ENCODE peak calls at places on chromosome 17, in four cellular contexts. U is heart left ventricle, N is stomach, Y is IMR-90. J is an unnamed sample. For H3K4me1, the result is how much of the 10 kb centered on the place peaks cover.

GRCh38 chr17:65745241-65745640 is 183.8 kb upstream of the AXIN2 start:
- DNase-seq in U (no peak), Y (no peak), N (no peak), J (no peak)

GRCh38 chr17:7893226-7893880 is 4.8 kb downstream of the CHD3 start:
- DNase-seq in U (no peak), Y (no peak), N (no peak), J (no peak)

GRCh38 chr17:74358696-74359095 is 3.0 kb downstream of the BTBD17 start:
- DNase-seq in U (no peak), Y (no peak), N (no peak), J (no peak)

GRCh38 chr17:12043702-12044101 is 23.0 kb downstream of the MAP2K4 start:
- DNase-seq in Y (no peak), N (no peak), U (no peak), J (no peak)

GRCh38 chr17:78341559-78342437 is 18.1 kb downstream of the SOCS3 start:
- DNase-seq in Y (peak), U (peak), N (peak), J (peak)

GRCh38 chr17:57956311-57957119 is 1.3 kb upstream of the CUEDC1 start:
- DNase-seq in U (no peak), Y (no peak), N (peak), J (peak)

GRCh38 chr17:50539762-50540440 is 7.1 kb upstream of the SPATA20 start:
- DNase-seq in Y (no peak), U (no peak), N (peak), J (no peak)

GRCh38 chr17:49359990-49360795 is 1.9 kb downstream of the ZNF652 start:
- DNase-seq in U (no peak), N (no peak), Y (no peak), J (no peak)

GRCh38 chr17:71232801-71233559 is 887.8 kb upstream of the SOX9 start:
- DNase-seq in U (no peak), Y (peak), N (no peak), J (no peak)

GRCh38 chr17:27873746-27874145 is 19.4 kb downstream of the LYRM9 start:
- DNase-seq in Y (no peak), U (no peak), N (no peak), J (no peak)

GRCh38 chr17:59844884-59845594 is 47.7 kb downstream of the TUBD1 start:
- DNase-seq in Y (peak), U (no peak), N (no peak), J (peak)

GRCh38 chr17:61410555-61411089 is 11.0 kb downstream of the TBX2 start:
- DNase-seq in U (peak), Y (peak), N (peak), J (peak)

GRCh38 chr17:15884731-15885130 is 60.2 kb upstream of the ADORA2B start:
- DNase-seq in Y (peak), N (no peak), U (no peak), J (no peak)

GRCh38 chr17:1179635-1180433 is at the start of gene ABR:
- DNase-seq in Y (peak), U (peak), N (peak), J (peak)

DNA sequence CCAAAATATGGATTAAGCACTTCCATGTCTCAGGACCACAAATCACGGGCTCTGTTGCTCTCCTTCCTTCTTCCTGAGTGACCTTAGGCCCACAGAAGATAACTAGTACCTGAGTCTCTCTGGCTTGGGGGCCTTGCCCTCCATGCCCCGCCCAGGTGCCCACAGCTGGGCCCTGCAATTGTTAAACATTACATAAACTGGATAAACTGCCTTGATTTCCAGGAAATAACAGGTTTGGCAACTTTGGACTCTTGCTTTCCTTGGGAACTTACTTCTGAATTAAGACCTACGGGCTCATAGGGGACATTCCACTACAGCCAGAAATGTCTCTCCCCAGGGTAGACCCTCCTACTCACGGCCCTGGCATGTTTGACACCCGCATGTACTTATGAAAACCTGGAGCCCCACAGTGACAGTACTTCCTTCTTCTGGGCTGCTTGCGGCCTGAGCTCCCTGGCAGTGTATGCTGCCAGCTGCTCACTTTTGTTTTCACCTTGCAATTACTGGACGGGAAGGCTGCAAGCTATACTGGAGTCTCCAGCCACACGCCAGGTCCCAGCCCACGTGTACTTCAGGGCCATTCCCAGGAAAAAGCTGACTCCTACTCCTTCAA is 2.3 kb upstream of the UBALD2 start:
- DNase-seq in U (no peak), N (peak), Y (no peak), J (no peak)
- H3K4me1 ChIP-seq in U (half or more), N (half or more), Y (under half), J (under half)

DNA sequence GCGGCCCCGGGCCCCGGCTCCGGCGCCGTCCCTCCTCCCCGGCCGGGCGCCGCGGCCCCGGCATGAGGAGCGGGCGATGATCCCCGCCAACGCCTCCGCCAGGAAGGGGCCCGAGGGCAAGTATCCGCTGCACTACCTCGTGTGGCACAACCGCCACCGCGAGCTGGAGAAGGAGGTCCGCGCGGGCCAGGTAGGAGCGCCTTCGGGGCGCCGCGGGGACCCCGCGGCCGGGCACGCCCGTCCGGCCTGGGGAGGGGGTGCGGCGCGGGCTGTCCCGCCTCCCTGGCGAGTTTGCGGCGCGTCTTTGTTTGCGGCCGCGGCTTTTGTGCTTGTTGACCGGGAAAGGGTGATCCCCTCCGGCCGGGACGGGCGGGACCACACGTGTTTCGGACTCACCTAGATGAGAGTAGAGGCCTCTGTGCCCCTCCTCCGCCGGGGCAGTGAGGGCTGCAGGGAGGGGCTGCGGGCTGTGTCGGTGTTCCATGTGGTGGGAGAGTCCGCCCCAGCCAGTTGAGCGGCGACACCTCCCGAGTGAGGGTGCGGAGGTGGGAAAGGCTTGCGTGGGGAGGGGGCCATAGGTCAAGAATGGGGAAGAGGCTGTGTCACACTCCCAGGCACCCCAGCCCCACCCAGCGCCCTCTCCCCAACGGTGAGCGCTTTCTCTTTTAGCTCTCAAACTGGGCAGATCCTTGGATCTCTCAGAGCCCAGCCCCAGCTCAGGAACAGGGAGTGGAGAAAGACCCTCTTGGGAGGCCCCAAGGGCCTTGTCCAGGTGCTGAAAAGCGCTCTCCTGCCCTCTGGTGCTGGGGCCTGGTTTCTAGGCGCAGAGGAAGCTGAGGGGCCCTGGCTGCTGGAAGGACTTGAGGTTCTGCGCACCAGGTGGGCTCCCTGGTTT is 861 bp downstream of the ANKRD13B start:
- DNase-seq in Y (peak), N (no peak), U (peak), J (peak)
- TF ChIP-seq POLR2A in Y (no peak), N (no peak), U (no peak), J (no peak)

DNA sequence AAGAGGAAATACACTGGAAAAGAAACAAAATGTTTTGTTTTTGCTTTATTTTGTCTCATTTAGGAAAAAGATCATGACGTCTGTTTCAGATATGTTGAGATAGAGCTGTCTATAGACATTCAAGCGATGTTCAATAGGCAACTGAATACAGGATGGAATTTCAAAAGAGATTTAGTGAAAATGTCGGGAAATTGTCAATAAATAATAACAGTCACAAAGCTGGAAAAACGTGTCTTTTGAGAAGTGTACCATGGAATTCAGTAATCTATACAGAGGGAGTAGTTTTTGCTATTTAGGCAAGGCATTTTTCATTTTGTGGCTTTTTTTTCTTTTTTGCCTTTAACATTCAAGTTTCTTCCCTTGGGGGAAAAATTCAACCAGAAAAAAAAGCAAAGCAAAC is 33.0 kb downstream of the TMEM100 start:
- DNase-seq in U (no peak), N (no peak), Y (no peak), J (no peak)
- H3K4me1 ChIP-seq in U (under half), N (under half), Y (under half), J (under half)

DNA sequence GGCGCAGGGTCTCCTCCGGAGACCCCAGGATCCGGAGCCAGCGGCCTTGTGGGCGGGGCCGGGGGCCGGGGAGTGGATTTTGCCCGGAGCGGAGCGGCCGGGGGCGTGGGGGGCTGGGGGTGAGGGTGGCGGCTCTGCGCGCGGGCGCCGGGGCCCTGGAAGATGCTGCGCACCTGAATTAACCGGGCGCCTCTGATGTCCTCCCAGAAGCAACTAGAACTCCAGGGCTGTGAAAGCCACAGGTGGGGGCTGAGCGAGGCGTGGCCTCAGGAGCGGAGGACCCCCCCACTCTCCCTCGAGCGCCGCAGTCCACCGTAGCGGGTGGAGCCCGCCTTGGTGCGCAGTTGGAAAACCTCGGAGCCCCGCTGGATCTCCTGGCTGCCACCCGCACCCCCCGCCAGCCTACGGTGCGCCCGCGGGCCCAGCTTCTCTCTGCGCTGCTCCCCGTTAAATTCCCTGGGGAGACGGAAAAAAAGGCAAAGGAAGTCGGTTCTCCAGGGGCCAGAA is 535 bp downstream of the SLC26A11 start:
- DNase-seq in U (no peak), N (no peak), Y (no peak), J (peak)
- TF ChIP-seq POLR2A in U (no peak), N (no peak), Y (no peak), J (no peak)

GRCh38 chr17:29740017-29740416 is 117.3 kb upstream of the CORO6 start:
- DNase-seq in Y (no peak), U (no peak), N (no peak), J (no peak)
- H3K4me1 ChIP-seq in Y (under half), U (half or more), N (under half), J (under half)

DNA sequence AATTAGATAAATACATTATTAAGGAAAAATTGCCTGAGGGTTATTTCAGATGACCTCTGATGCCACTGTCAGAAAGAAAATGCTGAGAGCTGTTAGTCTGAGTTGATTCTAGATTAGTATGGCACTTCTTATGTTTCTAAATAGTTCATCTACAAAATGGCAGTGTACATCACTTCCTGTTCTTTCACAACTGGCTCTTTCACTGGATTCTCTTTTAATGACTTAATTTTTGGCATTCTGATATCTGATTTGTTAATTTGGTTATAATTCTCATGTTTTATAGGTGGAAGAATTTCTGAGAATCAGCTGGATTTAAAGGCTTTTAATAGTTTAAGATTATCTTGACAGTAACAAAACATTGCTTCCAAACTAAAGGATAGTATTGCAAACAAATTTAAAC is 3.3 kb downstream of the TAOK1 start:
- DNase-seq in Y (peak), N (no peak), U (no peak), J (no peak)
- TF ChIP-seq POLR2A in Y (no peak), N (no peak), U (no peak), J (no peak)

J was measured in sigmoid colon.